ENCODE peak calls at places on chromosomes 11 and 22, in eight cellular contexts. P is adrenal gland; F is non-pigmented ciliary epithelial cell; K is IMR-90; X is ureter; I is tibial nerve; S is endothelial cell; E is activated CD4-positive, alpha-beta T cell treated with anti-CD3 and anti-CD28 coated beads, Interleukin-2, amount 50 U/mL, for 4 hours. B is an unnamed sample.

GRCh38 chr11:129814244-129814992 is 1.2 kb upstream of the TMEM45B start:
- DNase-seq in P (no peak), F (no peak), K (no peak), X (no peak), I (no peak), S (no peak), E (peak), B (no peak)

GRCh38 chr11:66546368-66546965 is at the start of gene ACTN3:
- DNase-seq in P (peak), F (no peak), K (no peak), X (no peak), I (peak), S (peak), E (no peak), B (peak)

GRCh38 chr22:21100149-21101032 is 54.6 kb downstream of the LRRC74B start:
- DNase-seq in P (no peak), F (no peak), K (peak), X (no peak), I (no peak), S (no peak), E (no peak), B (peak)

GRCh38 chr22:46031561-46031960 is 54.6 kb upstream of the WNT7B start:
- DNase-seq in P (peak), F (no peak), K (no peak), X (no peak), I (no peak), S (no peak), E (no peak), B (no peak)

GRCh38 chr11:64848779-64849599 is 4.5 kb upstream of the CDC42BPG start:
- DNase-seq in P (no peak), F (no peak), K (no peak), X (no peak), I (no peak), S (no peak), E (no peak), B (no peak)

GRCh38 chr11:117820071-117820470 is 4.5 kb downstream of the FXYD2 start:
- DNase-seq in P (no peak), F (no peak), K (no peak), X (no peak), I (no peak), S (no peak), E (no peak), B (no peak)

GRCh38 chr11:76234704-76235232 is 28.5 kb upstream of the WNT11 start:
- DNase-seq in P (peak), F (no peak), K (no peak), X (no peak), I (peak), S (no peak), E (peak), B (peak)

GRCh38 chr11:26572770-26573402 is 823 bp upstream of the MUC15 start:
- DNase-seq in P (no peak), F (no peak), K (no peak), X (no peak), I (no peak), S (no peak), E (no peak), B (no peak)

GRCh38 chr11:65366340-65366773 is 11.8 kb downstream of the TIGD3 start:
- DNase-seq in P (no peak), F (peak), K (peak), X (peak), I (no peak), S (no peak), E (no peak), B (peak)

GRCh38 chr11:131674051-131674755 is 303.8 kb downstream of the NTM start:
- DNase-seq in P (peak), F (peak), K (peak), X (peak), I (peak), S (peak), E (no peak), B (peak)

GRCh38 chr11:76603202-76603601 is 67.3 kb downstream of the LRRC32 start:
- DNase-seq in P (no peak), F (no peak), K (no peak), X (no peak), I (no peak), S (no peak), E (no peak), B (no peak)

GRCh38 chr11:38323961-38324761 is 1726.1 kb upstream of the RAG2 start:
- DNase-seq in P (no peak), F (no peak), K (no peak), X (no peak), I (no peak), S (no peak), E (no peak), B (no peak)

GRCh38 chr11:77506857-77507256 is 33.0 kb upstream of the PAK1 start:
- DNase-seq in P (no peak), F (no peak), K (no peak), X (no peak), I (no peak), S (no peak), E (no peak), B (no peak)

GRCh38 chr11:108857382-108857781 is 192.5 kb downstream of the DDX10 start:
- DNase-seq in P (no peak), F (no peak), K (no peak), X (no peak), I (no peak), S (no peak), E (no peak), B (no peak)

GRCh38 chr22:49979587-49980264 is 19.2 kb downstream of the PIM3 start:
- DNase-seq in P (no peak), F (no peak), K (no peak), X (no peak), I (no peak), S (peak), E (no peak), B (peak)

GRCh38 chr11:29190313-29190712 is 826.5 kb downstream of the KCNA4 start:
- DNase-seq in P (no peak), F (no peak), K (no peak), X (no peak), I (no peak), S (no peak), E (no peak), B (no peak)